ENCODE peak calls at places on chromosomes 12 and 14, in eight cellular contexts. Z is uterus, P is colonic mucosa, V is mammary epithelial cell, H is kidney, T is A673, C is cardiac muscle cell, K is neural progenitor cell. S is an unnamed sample. For H3K36me3, the result is how much of the 10 kb centered on the place peaks cover.

GRCh38 chr12:67394600-67394999 is 125.4 kb downstream of the CAND1 start:
- DNase-seq in Z (peak), P (no peak), V (peak), H (peak), T (no peak), C (no peak), K (peak), S (peak)

GRCh38 chr14:38958589-38958988 is 144.4 kb downstream of the SEC23A start:
- DNase-seq in Z (no peak), P (no peak), V (no peak), H (no peak), T (no peak), C (no peak), K (no peak), S (no peak)

GRCh38 chr12:31321565-31322228 is 4.3 kb downstream of the SINHCAF start:
- DNase-seq in Z (no peak), P (no peak), V (no peak), H (no peak), T (no peak), C (no peak), K (no peak), S (peak)

GRCh38 chr12:67590122-67590795 is 58.3 kb upstream of the DYRK2 start:
- DNase-seq in Z (no peak), P (no peak), V (peak), H (no peak), T (no peak), C (no peak), K (no peak), S (no peak)

GRCh38 chr12:64137117-64137516 is 85.0 kb downstream of the KICS2 start:
- DNase-seq in Z (no peak), P (no peak), V (no peak), H (no peak), T (no peak), C (no peak), K (no peak), S (no peak)

GRCh38 chr12:3304436-3305135 is 186.4 kb upstream of the PRMT8 start:
- DNase-seq in Z (no peak), P (no peak), V (peak), H (peak), T (no peak), C (no peak), K (no peak), S (peak)

GRCh38 chr12:11730299-11731041 is 81.0 kb downstream of the ETV6 start:
- DNase-seq in Z (no peak), P (peak), V (peak), H (no peak), T (no peak), C (no peak), K (no peak), S (peak)

GRCh38 chr14:88999137-88999536 is 174.7 kb downstream of the TTC8 start:
- DNase-seq in Z (no peak), P (no peak), V (no peak), H (no peak), T (no peak), C (no peak), K (no peak), S (no peak)

GRCh38 chr12:42786400-42786799 is 196.9 kb upstream of the PRICKLE1 start:
- DNase-seq in Z (no peak), P (no peak), V (no peak), H (no peak), T (no peak), C (no peak), K (no peak), S (no peak)

GRCh38 chr14:64686216-64686615 is 18.0 kb upstream of the PLEKHG3 start:
- DNase-seq in Z (no peak), P (no peak), V (no peak), H (no peak), T (no peak), C (no peak), K (no peak), S (no peak)

GRCh38 chr14:39267592-39268112 is 33.9 kb downstream of the MIA2 start:
- DNase-seq in Z (no peak), P (no peak), V (peak), H (no peak), T (peak), C (no peak), K (no peak), S (peak)

GRCh38 chr12:92065664-92066063 is 80.0 kb downstream of the BTG1 start:
- DNase-seq in Z (no peak), P (no peak), V (peak), H (no peak), T (no peak), C (no peak), K (no peak), S (peak)

GRCh38 chr12:49863946-49864816 is 21.3 kb upstream of the BCDIN3D start:
- DNase-seq in Z (no peak), P (no peak), V (no peak), H (no peak), T (no peak), C (no peak), K (no peak), S (no peak)

GRCh38 chr14:64736271-64737131 is 32.3 kb downstream of the PLEKHG3 start:
- DNase-seq in Z (no peak), P (peak), V (no peak), H (peak), T (no peak), C (no peak), K (no peak), S (no peak)

GRCh38 chr14:50719911-50720759 is 52.0 kb upstream of the SAV1 start:
- DNase-seq in Z (no peak), P (no peak), V (peak), H (no peak), T (no peak), C (no peak), K (no peak), S (peak)

GRCh38 chr14:102893452-102893851 is 29.0 kb upstream of the AMN start:
- DNase-seq in Z (no peak), P (peak), V (no peak), H (peak), T (peak), C (no peak), K (no peak), S (no peak)

GRCh38 chr12:1606021-1606622 is 11.7 kb upstream of the FBXL14 start:
- DNase-seq in Z (peak), P (peak), V (peak), H (peak), T (peak), C (peak), K (no peak), S (peak)

GRCh38 chr12:17132336-17132735 is 526.4 kb upstream of the LMO3 start:
- DNase-seq in Z (no peak), P (no peak), V (no peak), H (no peak), T (no peak), C (no peak), K (no peak), S (no peak)

GRCh38 chr14:62692490-62693106 is 352.7 kb downstream of the KCNH5 start:
- DNase-seq in Z (no peak), P (no peak), V (peak), H (no peak), T (no peak), C (no peak), K (no peak), S (peak)

GRCh38 chr14:40847496-40847895 is 759.2 kb upstream of the LRFN5 start:
- DNase-seq in Z (no peak), P (no peak), V (no peak), H (no peak), T (no peak), C (no peak), K (no peak), S (no peak)

GRCh38 chr12:89544730-89545184 is 18.9 kb upstream of the POC1B start:
- DNase-seq in Z (peak), P (peak), V (no peak), H (peak), T (peak), C (peak), K (peak), S (no peak)

GRCh38 chr14:48788771-48789170 is 797.4 kb downstream of the RPS29 start:
- DNase-seq in Z (no peak), P (no peak), V (no peak), H (no peak), T (no peak), C (no peak), K (no peak), S (no peak)

GRCh38 chr12:51269174-51270066 is 795 bp downstream of the SMAGP start:
- DNase-seq in Z (no peak), P (peak), V (peak), H (peak), T (peak), C (peak), K (peak), S (peak)

GRCh38 chr12:32577328-32577727 is 101.8 kb upstream of the DNM1L start:
- DNase-seq in Z (no peak), P (no peak), V (no peak), H (no peak), T (no peak), C (no peak), K (no peak), S (no peak)

GRCh38 chr14:104634886-104635570 is 30.5 kb upstream of the TMEM179 start:
- DNase-seq in Z (no peak), P (no peak), V (no peak), H (no peak), T (no peak), C (no peak), K (no peak), S (no peak)

GRCh38 chr14:103927566-103927965 is 690 bp upstream of the TDRD9 start:
- DNase-seq in Z (no peak), P (no peak), V (no peak), H (no peak), T (no peak), C (no peak), K (no peak), S (no peak)

GRCh38 chr12:32864731-32865130 is 31.8 kb downstream of the PKP2 start:
- DNase-seq in Z (no peak), P (no peak), V (no peak), H (no peak), T (no peak), C (no peak), K (no peak), S (peak)

GRCh38 chr14:92041203-92041602 is 1.3 kb upstream of the TRIP11 start:
- DNase-seq in Z (no peak), P (no peak), V (no peak), H (no peak), T (no peak), C (no peak), K (no peak), S (no peak)
- H3K4me3 ChIP-seq in Z (no peak), P (peak), V (peak), H (peak), T (peak), C (peak), K (peak), S (no peak)

GRCh38 chr14:75226755-75227544 is 50.5 kb upstream of the TMED10 start:
- DNase-seq in Z (no peak), P (peak), V (no peak), H (no peak), T (no peak), C (no peak), K (no peak), S (no peak)

GRCh38 chr14:75232597-75232996 is 46.0 kb upstream of the FOS start:
- DNase-seq in Z (no peak), P (no peak), V (no peak), H (peak), T (no peak), C (no peak), K (no peak), S (no peak)

GRCh38 chr14:75229576-75229922 is 49.1 kb upstream of the FOS start:
- DNase-seq in Z (no peak), P (peak), V (no peak), H (peak), T (peak), C (no peak), K (no peak), S (peak)

GRCh38 chr14:75231320-75231719 is 47.3 kb upstream of the FOS start:
- DNase-seq in Z (no peak), P (no peak), V (no peak), H (peak), T (no peak), C (no peak), K (no peak), S (no peak)

GRCh38 chr14:75229923-75230792 is 48.5 kb upstream of the FOS start:
- DNase-seq in Z (no peak), P (peak), V (peak), H (peak), T (peak), C (no peak), K (peak), S (peak)
- TF ChIP-seq CTCF in Z (no peak), P (peak), V (peak), H (no peak), T (peak), C (peak), K (no peak), S (peak)

GRCh38 chr12:110717037-110717436 is 25.7 kb downstream of the PPP1CC start:
- DNase-seq in Z (no peak), P (no peak), V (no peak), H (no peak), T (no peak), C (no peak), K (no peak), S (no peak)

GRCh38 chr12:110721570-110721969 is 21.1 kb downstream of the PPP1CC start:
- DNase-seq in Z (no peak), P (no peak), V (no peak), H (no peak), T (no peak), C (no peak), K (no peak), S (no peak)

DNA sequence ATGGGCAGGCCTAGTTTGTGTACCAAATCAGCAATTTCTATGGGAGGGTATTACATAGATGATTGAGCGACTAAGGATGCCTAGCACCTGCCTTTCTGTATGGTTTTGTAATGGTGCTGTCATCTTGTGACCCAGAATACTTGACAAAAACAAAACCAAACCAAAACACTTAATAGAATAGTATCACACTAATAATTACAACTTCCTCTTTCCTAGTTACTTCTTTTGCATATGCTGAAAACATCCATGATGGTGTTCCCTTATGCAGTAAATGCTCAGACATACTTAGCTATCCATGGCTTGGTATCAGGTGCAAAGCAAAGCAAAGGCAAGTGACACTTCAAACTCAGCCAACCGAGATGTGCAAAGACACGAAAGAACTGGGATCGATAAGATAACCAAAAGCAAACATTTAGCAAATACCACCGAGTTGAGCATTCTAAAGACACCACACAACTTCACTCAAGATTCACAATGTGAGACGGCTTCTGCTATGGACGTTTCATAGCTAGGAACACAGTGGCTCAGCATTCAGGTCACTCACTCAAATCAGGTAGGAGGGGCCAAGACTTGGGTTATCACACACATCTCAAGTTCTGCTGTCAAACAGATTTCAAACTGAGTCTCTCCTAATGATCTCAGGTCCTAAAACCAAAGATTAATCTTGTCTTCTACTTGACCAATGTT is 24.3 kb downstream of the PPP1CC start:
- DNase-seq in Z (no peak), P (no peak), V (no peak), H (no peak), T (no peak), C (no peak), K (no peak), S (no peak)
- H3K36me3 ChIP-seq in Z (under half), P (under half), V (under half), H (under half), T (half or more), C (half or more), K (under half), S (under half)

GRCh38 chr12:40106202-40106533 is 287 bp upstream of the SLC2A13 start:
- DNase-seq in Z (no peak), P (no peak), V (no peak), H (no peak), T (no peak), C (no peak), K (no peak), S (no peak)
- H3K4me3 ChIP-seq in Z (peak), P (peak), V (peak), H (peak), T (peak), C (peak), K (peak), S (peak)

GRCh38 chr14:34120185-34120977 is 169.5 kb upstream of the EGLN3 start:
- DNase-seq in Z (no peak), P (no peak), V (no peak), H (no peak), T (no peak), C (no peak), K (peak), S (no peak)
- TF ChIP-seq CTCF in Z (no peak), P (no peak), V (no peak), H (no peak), T (no peak), C (no peak), K (no peak), S (no peak)

GRCh38 chr12:57472391-57472790 is 7.3 kb downstream of the ARHGAP9 start:
- DNase-seq in Z (no peak), P (no peak), V (no peak), H (no peak), T (no peak), C (no peak), K (no peak), S (no peak)
- H3K36me3 ChIP-seq in Z (under half), P (under half), V (under half), H (under half), T (under half), C (under half), K (under half), S (under half)

GRCh38 chr14:95273041-95273978 is 46.4 kb downstream of the CLMN start:
- DNase-seq in Z (no peak), P (peak), V (no peak), H (no peak), T (peak), C (no peak), K (no peak), S (peak)
- H3K4me3 ChIP-seq in Z (no peak), P (no peak), V (no peak), H (no peak), T (no peak), C (no peak), K (no peak), S (no peak)

GRCh38 chr14:71240866-71241520 is 333.7 kb downstream of the PCNX1 start:
- DNase-seq in Z (no peak), P (no peak), V (peak), H (no peak), T (no peak), C (no peak), K (no peak), S (peak)
- TF ChIP-seq CTCF in Z (no peak), P (no peak), V (no peak), H (no peak), T (no peak), C (no peak), K (no peak), S (no peak)

GRCh38 chr14:92121207-92121669 is 268 bp downstream of the NDUFB1 start:
- DNase-seq in Z (peak), P (no peak), V (no peak), H (peak), T (peak), C (peak), K (peak), S (peak)

GRCh38 chr14:92122351-92122677 is 545 bp downstream of the CPSF2 start:
- DNase-seq in Z (peak), P (peak), V (no peak), H (no peak), T (peak), C (peak), K (peak), S (peak)

GRCh38 chr14:92122761-92123160 is 992 bp downstream of the CPSF2 start:
- DNase-seq in Z (no peak), P (no peak), V (no peak), H (no peak), T (no peak), C (no peak), K (no peak), S (no peak)

DNA sequence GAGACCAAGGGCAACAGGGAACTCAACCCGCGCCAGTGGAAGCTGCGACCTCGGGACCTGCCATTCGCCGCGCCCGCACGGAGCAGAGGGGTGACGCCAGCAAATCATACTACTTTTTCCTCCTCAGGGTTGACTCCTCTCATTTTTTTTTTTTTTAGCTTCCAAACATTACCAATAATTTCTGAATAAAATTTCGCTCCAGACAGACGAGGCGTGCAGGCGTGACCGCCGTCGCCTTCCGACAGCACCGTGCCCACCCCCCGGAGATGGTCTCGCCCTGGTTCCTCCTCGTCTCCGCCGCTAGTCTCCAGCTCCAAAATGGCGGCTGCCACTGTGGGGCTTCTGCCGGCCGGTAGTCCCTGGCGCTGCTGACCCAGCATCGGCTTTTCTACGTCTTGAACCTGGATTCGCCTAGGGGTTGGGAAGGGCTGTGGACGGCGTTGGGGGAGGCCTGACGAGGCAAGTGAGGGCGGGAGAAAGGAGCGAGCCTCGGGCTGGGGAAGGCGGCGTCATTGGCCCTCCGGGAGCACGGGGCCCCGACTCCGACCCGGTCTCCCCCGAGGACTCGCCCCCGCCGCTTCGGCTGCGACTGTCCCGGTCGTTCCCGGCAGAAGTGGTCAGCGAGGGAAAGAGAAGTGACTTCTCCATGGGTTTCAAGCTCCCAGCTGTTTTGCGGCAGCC is at the start of the genes CPSF2 and NDUFB1:
- DNase-seq in Z (peak), P (peak), V (peak), H (peak), T (peak), C (peak), K (peak), S (peak)
- H3K36me3 ChIP-seq in Z (under half), P (under half), V (under half), H (under half), T (under half), C (under half), K (under half), S (under half)

GRCh38 chr12:105329926-105330282 is 587 bp upstream of the C12orf75 start:
- DNase-seq in Z (no peak), P (no peak), V (no peak), H (no peak), T (no peak), C (no peak), K (no peak), S (no peak)
- H3K4me3 ChIP-seq in Z (peak), P (peak), V (peak), H (peak), T (peak), C (peak), K (peak), S (peak)